ENCODE peak calls at places on chromosomes 5 and 9, in ten cellular contexts. W, R, Y, E, K, B, C, H, L and A are unnamed samples.

GRCh38 chr9:21047315-21047714 is 15.9 kb upstream of the HACD4 start:
- DNase-seq in C (no peak), W (no peak), K (no peak), Y (peak), L (no peak), E (no peak), B (no peak), H (no peak), R (no peak), A (no peak)

GRCh38 chr5:92552206-92553160 is 1028.5 kb downstream of the NR2F1-AS1 start:
- DNase-seq in E (no peak), B (no peak), H (peak), C (no peak), Y (peak), K (no peak), L (peak), R (no peak), W (no peak), A (no peak)

GRCh38 chr5:176890455-176891330 is 8.5 kb downstream of the HK3 start:
- DNase-seq in C (no peak), B (peak), K (no peak), W (peak), E (no peak), L (no peak), R (no peak), H (no peak), Y (no peak), A (peak)

GRCh38 chr9:113649054-113649453 is 185.5 kb downstream of the RGS3 start:
- DNase-seq in C (no peak), E (no peak), K (peak), L (no peak), H (no peak), W (no peak), B (peak), R (no peak), Y (peak), A (peak)

GRCh38 chr5:35136386-35136785 is 88.6 kb upstream of the AGXT2 start:
- DNase-seq in E (no peak), L (peak), R (no peak), K (no peak), Y (no peak), H (no peak), W (no peak), C (no peak), B (no peak), A (no peak)

GRCh38 chr5:89445106-89445745 is 562.2 kb upstream of the MEF2C start:
- DNase-seq in C (no peak), L (no peak), B (no peak), E (no peak), H (no peak), W (no peak), K (no peak), R (no peak), Y (no peak), A (no peak)

GRCh38 chr9:113999256-114000062 is 78.6 kb downstream of the AMBP start:
- DNase-seq in E (no peak), H (no peak), C (peak), B (no peak), L (no peak), R (peak), K (no peak), Y (no peak), W (peak), A (no peak)

GRCh38 chr9:126411225-126411947 is 84.8 kb downstream of the MVB12B start:
- DNase-seq in L (no peak), E (no peak), H (no peak), W (no peak), K (no peak), R (no peak), B (no peak), Y (no peak), C (no peak), A (no peak)

GRCh38 chr5:108379722-108380530 is 2.0 kb downstream of the FBXL17 start:
- DNase-seq in L (no peak), W (no peak), B (no peak), K (no peak), Y (no peak), R (no peak), C (no peak), E (no peak), H (peak), A (no peak)

GRCh38 chr9:2166219-2166618 is 151.1 kb downstream of the SMARCA2 start:
- DNase-seq in W (no peak), L (no peak), K (no peak), R (no peak), B (no peak), E (no peak), C (no peak), H (no peak), Y (no peak), A (no peak)

GRCh38 chr5:149636861-149637246 is 55.6 kb downstream of the ARHGEF37 start:
- DNase-seq in E (peak), K (peak), R (peak), H (peak), W (no peak), C (no peak), B (no peak), L (peak), Y (peak), A (peak)

GRCh38 chr5:159764283-159764927 is 151.9 kb upstream of the ADRA1B start:
- DNase-seq in L (no peak), W (no peak), Y (no peak), B (no peak), K (no peak), R (peak), H (no peak), E (no peak), C (peak), A (no peak)

GRCh38 chr5:36305571-36306326 is 4.0 kb upstream of the RANBP3L start:
- DNase-seq in B (peak), C (no peak), E (no peak), H (peak), K (peak), L (peak), W (peak), R (peak), Y (peak), A (peak)

GRCh38 chr5:2200261-2200965 is 317.7 kb upstream of the IRX4 start:
- DNase-seq in B (no peak), H (no peak), C (no peak), R (no peak), K (no peak), Y (no peak), W (peak), E (no peak), L (no peak), A (no peak)

GRCh38 chr5:134289509-134290113 is 63.7 kb upstream of the PPP2CA start:
- DNase-seq in H (peak), L (peak), E (peak), R (peak), Y (peak), K (peak), B (peak), W (peak), C (no peak), A (peak)

GRCh38 chr9:107243757-107244156 is 39.3 kb upstream of the RAD23B start:
- DNase-seq in C (no peak), K (no peak), L (peak), H (peak), E (no peak), W (peak), B (peak), R (no peak), Y (no peak), A (no peak)

GRCh38 chr5:82365744-82366228 is 87.6 kb upstream of the RPS23 start:
- DNase-seq in H (peak), C (peak), W (no peak), L (peak), K (no peak), E (no peak), B (no peak), R (no peak), Y (no peak), A (no peak)

GRCh38 chr9:38360880-38361836 is 31.3 kb upstream of the ALDH1B1 start:
- DNase-seq in W (no peak), R (no peak), C (no peak), Y (no peak), B (no peak), H (no peak), L (no peak), E (no peak), K (peak), A (peak)

GRCh38 chr5:66307647-66308257 is 163.7 kb downstream of the SREK1 start:
- DNase-seq in W (no peak), R (peak), H (peak), Y (peak), B (no peak), C (no peak), L (peak), K (no peak), E (no peak), A (no peak)

GRCh38 chr9:123445116-123445515 is 89.1 kb downstream of the CRB2 start:
- DNase-seq in C (no peak), Y (no peak), K (no peak), E (no peak), R (no peak), B (no peak), L (no peak), H (no peak), W (no peak), A (no peak)

GRCh38 chr9:6098431-6098830 is 83.0 kb upstream of the RANBP6 start:
- DNase-seq in K (no peak), W (no peak), L (no peak), C (no peak), H (no peak), E (no peak), B (no peak), Y (no peak), R (no peak), A (no peak)

GRCh38 chr5:147534172-147534951 is 24.5 kb upstream of the DPYSL3 start:
- DNase-seq in L (no peak), R (no peak), B (no peak), H (no peak), Y (no peak), W (no peak), E (no peak), K (no peak), C (no peak), A (no peak)

DNA sequence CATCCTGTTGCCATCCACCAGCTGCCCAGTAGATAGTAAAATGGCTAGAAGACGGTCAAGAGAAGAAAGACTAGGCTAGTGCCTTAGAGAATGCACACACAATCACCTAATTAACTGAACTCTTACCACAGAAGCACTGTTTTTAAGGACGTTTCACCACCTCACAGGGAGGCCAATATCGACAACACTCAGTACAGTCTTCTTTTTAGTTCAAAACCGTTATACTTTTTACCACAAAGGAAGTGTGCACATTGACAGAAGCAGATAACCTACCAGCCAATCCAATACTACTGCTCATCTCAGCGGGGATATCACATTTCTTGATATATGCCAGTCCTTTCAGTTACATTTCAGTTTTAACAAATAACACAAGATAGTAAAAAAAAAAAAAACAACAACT is 122.3 kb downstream of the GNAQ start:
- DNase-seq in K (no peak), E (no peak), C (no peak), H (no peak), L (no peak), B (no peak), R (no peak), W (no peak), Y (no peak), A (no peak)
- TF ChIP-seq EP300 in K (no peak), E (no peak), C (no peak), H (no peak), L (no peak), B (no peak), R (no peak), W (no peak), Y (no peak), A (no peak)

DNA sequence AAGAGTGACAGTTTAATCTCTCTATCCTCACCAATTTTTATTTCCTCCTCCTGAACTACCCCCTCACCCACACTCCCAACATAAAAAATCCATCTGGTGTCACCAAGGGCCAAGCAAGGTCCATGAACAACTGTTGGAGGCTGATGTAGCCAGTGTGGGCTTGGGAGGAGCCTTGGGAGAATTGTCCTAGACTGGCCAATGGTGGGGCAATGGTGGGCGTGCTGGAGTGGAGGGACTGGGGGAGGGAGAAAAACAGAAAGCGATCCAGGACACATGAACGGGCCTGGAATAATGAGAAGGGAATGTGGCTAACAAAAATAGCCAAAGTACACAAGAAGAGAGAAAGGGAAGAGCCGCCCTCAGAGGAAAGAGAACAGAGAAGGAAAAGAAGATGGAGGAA is 272.6 kb downstream of the ENC1 start:
- DNase-seq in H (no peak), K (no peak), R (no peak), L (no peak), W (no peak), Y (no peak), E (no peak), B (no peak), C (peak), A (no peak)
- TF ChIP-seq EP300 in H (no peak), K (no peak), R (no peak), L (no peak), W (no peak), Y (no peak), E (no peak), B (no peak), C (no peak), A (no peak)

GRCh38 chr9:132575005-132575609 is 7.3 kb upstream of the BARHL1 start:
- DNase-seq in C (no peak), B (peak), K (peak), E (no peak), W (peak), Y (peak), L (peak), H (peak), R (peak), A (peak)

GRCh38 chr9:132575811-132576210 is 6.6 kb upstream of the BARHL1 start:
- DNase-seq in R (no peak), K (no peak), L (no peak), H (no peak), C (no peak), W (no peak), B (no peak), Y (no peak), E (no peak), A (no peak)

GRCh38 chr9:132579427-132579798 is 3.0 kb upstream of the BARHL1 start:
- DNase-seq in W (no peak), K (no peak), B (no peak), H (no peak), Y (no peak), E (no peak), L (no peak), C (no peak), R (no peak), A (no peak)

GRCh38 chr9:132577119-132577518 is 5.3 kb upstream of the BARHL1 start:
- DNase-seq in B (no peak), L (no peak), K (no peak), Y (no peak), W (no peak), C (no peak), R (no peak), E (no peak), H (no peak), A (no peak)

DNA sequence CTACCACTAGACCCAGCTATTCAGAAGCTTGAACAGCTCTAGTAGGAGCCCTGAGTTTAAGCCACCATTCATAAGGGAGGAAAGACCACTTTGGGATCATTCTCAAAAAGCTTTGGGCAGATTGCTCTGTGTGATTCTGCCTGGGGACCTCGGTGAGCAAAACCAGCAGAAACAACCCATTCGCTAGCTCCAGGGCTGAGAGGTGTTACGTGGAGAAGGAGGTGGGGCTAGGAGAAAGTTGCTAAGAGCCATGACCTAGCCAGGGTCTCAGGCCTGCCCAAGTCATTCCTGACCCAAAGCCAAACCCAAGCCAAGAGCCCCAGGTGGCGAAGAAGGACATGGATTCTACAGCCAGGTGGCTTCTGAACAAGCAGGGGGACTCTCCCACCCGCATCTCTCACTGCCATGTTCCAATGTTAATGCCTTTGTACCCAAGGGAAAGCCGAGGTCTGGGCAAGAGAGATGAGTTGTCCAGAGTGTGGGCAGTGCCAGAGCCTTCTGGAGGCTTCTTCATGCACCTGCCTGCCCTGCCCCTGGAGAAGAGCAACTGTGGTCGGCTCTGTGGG is 4.0 kb upstream of the BARHL1 start:
- DNase-seq in Y (no peak), R (no peak), W (no peak), B (no peak), E (no peak), L (no peak), K (no peak), H (no peak), C (no peak), A (no peak)
- TF ChIP-seq EP300 in Y (no peak), R (no peak), W (no peak), B (no peak), E (no peak), L (no peak), K (no peak), H (no peak), C (no peak), A (no peak)

GRCh38 chr9:129886226-129887174 is 51.2 kb downstream of the USP20 start:
- DNase-seq in E (no peak), L (no peak), K (no peak), H (no peak), Y (no peak), C (no peak), W (no peak), R (no peak), B (peak), A (no peak)

GRCh38 chr9:129887210-129888084 is 52.2 kb downstream of the USP20 start:
- DNase-seq in H (no peak), W (no peak), L (no peak), C (no peak), K (no peak), R (no peak), E (no peak), B (peak), Y (no peak), A (no peak)

GRCh38 chr9:129888809-129889460 is 53.7 kb downstream of the USP20 start:
- DNase-seq in K (no peak), W (no peak), B (no peak), C (no peak), H (no peak), Y (no peak), E (no peak), R (no peak), L (no peak), A (no peak)

GRCh38 chr9:129889461-129889935 is 54.2 kb downstream of the USP20 start:
- DNase-seq in W (no peak), K (no peak), R (no peak), H (no peak), B (no peak), Y (no peak), E (no peak), C (no peak), L (no peak), A (no peak)

DNA sequence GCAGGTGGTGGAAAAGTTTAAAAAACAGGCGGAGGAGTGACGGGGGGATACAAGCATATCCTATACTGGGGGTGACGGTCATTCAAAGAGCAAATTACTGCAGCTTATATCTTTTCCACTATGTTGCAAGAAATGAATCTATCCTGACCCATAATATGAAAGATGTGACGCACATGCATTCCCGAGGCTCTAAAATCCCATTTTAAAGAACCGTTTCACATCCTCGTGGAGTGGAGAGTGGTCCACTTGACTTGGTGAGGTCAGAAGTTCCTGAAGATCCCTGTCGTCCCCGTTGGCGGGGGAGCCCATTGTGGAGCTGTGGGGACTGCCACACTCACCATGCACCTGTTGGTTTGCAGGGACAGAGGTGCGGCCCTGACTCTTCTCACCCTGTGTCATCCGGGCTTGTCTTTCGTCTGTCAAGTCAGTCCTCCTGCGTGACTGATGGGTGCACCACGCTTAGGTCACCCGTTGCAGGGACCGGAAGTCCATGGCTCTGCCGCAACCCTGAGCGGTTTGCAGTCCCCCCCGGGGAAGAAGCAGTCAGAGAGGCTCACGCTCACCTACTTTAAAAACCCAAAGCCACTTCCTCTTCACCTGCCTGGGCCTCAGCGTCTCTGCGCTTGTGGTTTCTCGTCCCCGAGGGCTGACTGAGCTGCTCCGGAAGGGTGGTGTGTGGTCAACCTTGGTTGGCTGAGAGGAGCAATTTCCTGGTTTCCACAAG is 53.0 kb downstream of the USP20 start:
- DNase-seq in E (no peak), R (no peak), B (peak), L (no peak), Y (no peak), H (no peak), W (peak), K (no peak), C (no peak), A (no peak)
- TF ChIP-seq EP300 in E (no peak), R (no peak), B (no peak), L (no peak), Y (no peak), H (no peak), W (no peak), K (no peak), C (no peak), A (no peak)

DNA sequence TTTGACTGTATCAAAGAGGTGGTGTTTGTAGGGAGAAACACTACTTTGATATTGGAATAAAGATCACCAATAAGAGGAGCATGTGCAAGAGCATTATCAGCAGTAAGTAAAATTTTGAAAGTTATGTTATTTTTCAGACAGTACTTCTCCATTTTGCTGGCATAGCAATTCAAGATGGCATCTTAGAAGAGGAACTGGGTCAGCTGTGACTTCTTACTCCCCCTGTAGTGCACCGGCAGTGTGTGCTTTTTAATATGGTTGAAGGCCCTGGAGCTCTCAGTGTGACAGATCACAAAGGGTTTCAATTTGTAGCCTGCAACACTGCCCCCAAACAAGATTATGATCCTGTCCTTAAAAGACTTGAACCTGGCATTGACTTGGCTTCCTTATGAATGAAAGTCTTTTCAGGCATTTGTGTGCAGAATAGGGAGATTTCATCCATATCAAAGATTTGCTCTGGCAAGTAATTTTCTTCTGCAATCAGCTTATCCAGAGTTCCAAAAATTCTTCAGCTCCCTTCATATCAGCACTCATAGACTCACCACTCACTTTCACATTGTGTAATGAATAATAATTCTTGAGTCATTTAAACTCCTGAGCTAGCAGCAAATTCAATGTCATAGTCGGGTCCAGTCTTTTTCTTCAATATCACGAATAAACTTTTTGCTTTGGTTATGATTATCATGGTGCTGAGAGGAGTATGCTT is 105.7 kb upstream of the MAMDC2 start:
- DNase-seq in E (no peak), L (no peak), W (no peak), H (no peak), B (no peak), Y (no peak), R (no peak), K (no peak), C (no peak), A (no peak)
- TF ChIP-seq EP300 in E (no peak), L (no peak), W (no peak), H (no peak), B (no peak), Y (no peak), R (no peak), K (no peak), C (no peak), A (no peak)